ENCODE peak calls at places on chromosomes 2 and 18, in five cellular contexts. R is PC-9, C is upper lobe of right lung, K is mesenchymal stem cell, O is tibial artery. Y is an unnamed sample. For H3K4me1, the result is how much of the 10 kb centered on the place peaks cover.

GRCh38 chr2:149006883-149007543 is 31.5 kb upstream of the LYPD6B start:
- DNase-seq in R (no peak), C (no peak), K (no peak), O (no peak), Y (no peak)

GRCh38 chr2:20343128-20343527 is 7.5 kb downstream of the PUM2 start:
- DNase-seq in R (no peak), C (no peak), K (peak), O (no peak), Y (no peak)

GRCh38 chr2:232269867-232270266 is 108.7 kb upstream of the ALPP start:
- DNase-seq in R (no peak), C (no peak), K (no peak), O (no peak), Y (no peak)

GRCh38 chr2:83817511-83817910 is 641.6 kb downstream of the SUCLG1 start:
- DNase-seq in R (no peak), C (no peak), K (no peak), O (no peak), Y (no peak)

GRCh38 chr2:237218756-237219155 is 133.1 kb downstream of the COPS8 start:
- DNase-seq in R (no peak), C (no peak), K (no peak), O (no peak), Y (no peak)

GRCh38 chr2:159684796-159685195 is 27.5 kb upstream of the MARCHF7 start:
- DNase-seq in R (no peak), C (no peak), K (peak), O (no peak), Y (no peak)

GRCh38 chr2:96485751-96486643 is 19.2 kb downstream of the NEURL3 start:
- DNase-seq in R (peak), C (peak), K (peak), O (peak), Y (peak)

GRCh38 chr18:29157057-29157780 is 980.3 kb upstream of the CDH2 start:
- DNase-seq in R (no peak), C (no peak), K (no peak), O (no peak), Y (no peak)

GRCh38 chr2:121777699-121778058 is 22.2 kb downstream of the TSN start:
- DNase-seq in R (peak), C (no peak), K (no peak), O (no peak), Y (no peak)

GRCh38 chr18:23585007-23585871 is 1.1 kb downstream of the NPC1 start:
- DNase-seq in R (peak), C (no peak), K (peak), O (no peak), Y (no peak)

GRCh38 chr18:492451-492850 is 8.1 kb downstream of the COLEC12 start:
- DNase-seq in R (no peak), C (no peak), K (no peak), O (no peak), Y (no peak)

GRCh38 chr2:202339052-202339870 is 36.9 kb upstream of the BMPR2 start:
- DNase-seq in R (no peak), C (no peak), K (peak), O (no peak), Y (no peak)

GRCh38 chr2:239818531-239819011 is 206.6 kb downstream of the NDUFA10 start:
- DNase-seq in R (no peak), C (peak), K (no peak), O (peak), Y (no peak)

GRCh38 chr2:71882949-71883472 is 264.7 kb downstream of the CYP26B1 start:
- DNase-seq in R (peak), C (peak), K (peak), O (peak), Y (peak)

GRCh38 chr2:8049851-8050571 is 631.8 kb upstream of the ID2 start:
- DNase-seq in R (no peak), C (no peak), K (no peak), O (no peak), Y (no peak)

GRCh38 chr2:162839419-162839818 is 852 bp upstream of the KCNH7 start:
- DNase-seq in R (no peak), C (peak), K (no peak), O (peak), Y (no peak)

GRCh38 chr2:203591642-203592041 is 56.5 kb upstream of the RAPH1 start:
- DNase-seq in R (no peak), C (no peak), K (no peak), O (no peak), Y (no peak)
- H3K4me1 ChIP-seq in R (half or more), C (under half), K (under half), O (under half), Y (under half)

DNA sequence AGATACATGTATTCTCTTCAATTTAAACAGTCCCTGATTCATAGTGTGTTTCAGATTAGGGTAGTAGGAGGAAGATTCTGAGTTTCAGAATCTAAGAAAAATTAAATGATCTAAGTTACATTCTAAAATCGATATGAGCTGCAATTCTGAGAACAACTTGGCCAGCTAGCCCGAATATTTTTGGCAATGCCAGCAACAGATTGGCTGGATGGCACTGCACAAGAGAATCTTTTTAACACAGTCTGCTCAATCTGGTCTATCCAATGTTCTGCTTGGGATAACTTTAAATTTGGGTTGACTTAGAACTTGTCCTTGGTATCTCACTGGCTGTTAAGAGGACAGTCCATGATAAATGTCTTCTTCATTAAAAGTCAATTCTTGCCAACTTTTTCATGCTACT is 853.9 kb downstream of the NRXN1 start:
- DNase-seq in R (no peak), C (no peak), K (no peak), O (no peak), Y (no peak)
- H3K4me1 ChIP-seq in R (under half), C (under half), K (under half), O (under half), Y (under half)

DNA sequence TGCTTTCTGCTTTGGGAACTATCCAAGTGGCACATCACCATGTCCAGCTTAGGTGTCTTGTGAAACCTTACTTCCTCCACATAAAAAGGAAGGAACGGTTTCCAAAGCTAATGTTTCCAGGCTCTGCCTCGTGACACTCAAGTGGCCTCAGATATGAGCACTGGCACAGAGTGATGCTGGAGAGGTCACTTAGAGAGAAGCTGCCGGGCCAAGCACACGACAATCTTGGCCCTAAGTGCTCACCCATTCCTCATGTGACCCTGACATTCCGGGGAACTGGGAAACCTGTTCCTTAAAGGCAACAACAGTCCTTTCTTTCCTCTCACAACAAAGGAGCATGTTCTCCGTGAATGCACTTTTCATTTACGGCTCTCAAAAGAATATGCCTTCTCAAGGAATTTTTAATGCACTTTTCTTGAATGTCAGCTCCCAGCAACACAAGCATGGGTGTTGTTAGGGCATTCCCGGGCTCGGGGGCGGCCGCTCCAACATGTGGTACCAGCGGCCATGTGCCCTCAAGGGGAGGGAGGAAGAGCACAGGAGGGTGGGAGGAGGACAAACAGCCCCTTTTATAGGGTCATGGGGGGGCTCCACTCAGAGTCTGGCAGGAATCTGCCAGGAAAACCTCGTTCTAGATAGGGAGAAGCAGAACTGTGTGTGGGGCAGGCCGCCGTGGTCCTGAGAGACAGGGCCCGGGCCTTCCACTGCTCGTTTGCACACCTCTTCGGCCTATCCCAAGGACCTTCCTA is 118.6 kb downstream of the MBP start:
- DNase-seq in R (no peak), C (no peak), K (no peak), O (peak), Y (peak)
- H3K4me1 ChIP-seq in R (under half), C (under half), K (under half), O (under half), Y (under half)

DNA sequence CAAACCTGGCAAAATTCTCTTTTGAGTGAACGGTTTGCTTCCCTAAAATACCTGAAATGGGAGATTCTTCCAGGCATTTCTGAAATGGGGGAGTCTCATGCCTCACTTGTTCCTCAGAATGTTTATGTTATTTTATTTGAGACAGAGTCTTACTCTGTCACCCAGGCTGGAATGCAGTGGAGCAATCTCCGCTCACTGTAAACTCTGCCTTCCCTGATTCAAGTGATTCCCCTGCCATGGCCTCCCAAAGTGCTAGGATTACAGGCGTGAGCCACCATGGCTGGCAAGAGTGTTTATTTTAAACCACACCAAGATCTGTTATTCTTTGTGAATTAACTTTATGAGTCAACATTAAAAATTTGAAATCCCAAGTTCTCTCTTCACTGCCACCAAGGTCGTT is 6.4 kb upstream of the FHL2 start:
- DNase-seq in R (no peak), C (no peak), K (peak), O (no peak), Y (no peak)
- H3K4me1 ChIP-seq in R (half or more), C (under half), K (under half), O (under half), Y (under half)

GRCh38 chr2:47626664-47627063 is 156.3 kb upstream of the MSH6 start:
- DNase-seq in R (no peak), C (no peak), K (no peak), O (no peak), Y (no peak)
- H3K4me1 ChIP-seq in R (under half), C (under half), K (under half), O (under half), Y (under half)

GRCh38 chr2:109133746-109134145 is 4.7 kb downstream of the SH3RF3 start:
- DNase-seq in R (no peak), C (no peak), K (no peak), O (no peak), Y (no peak)

GRCh38 chr2:109129921-109130725 is 1.1 kb downstream of the SH3RF3 start:
- DNase-seq in R (no peak), C (no peak), K (peak), O (peak), Y (peak)

GRCh38 chr2:109130726-109130995 is 1.7 kb downstream of the SH3RF3 start:
- DNase-seq in R (no peak), C (no peak), K (no peak), O (no peak), Y (no peak)

GRCh38 chr2:109132626-109133025 is 3.6 kb downstream of the SH3RF3 start:
- DNase-seq in R (no peak), C (no peak), K (no peak), O (no peak), Y (no peak)

GRCh38 chr2:109131777-109132176 is 2.8 kb downstream of the SH3RF3 start:
- DNase-seq in R (no peak), C (no peak), K (peak), O (no peak), Y (no peak)
- H3K4me1 ChIP-seq in R (under half), C (under half), K (under half), O (under half), Y (under half)

DNA sequence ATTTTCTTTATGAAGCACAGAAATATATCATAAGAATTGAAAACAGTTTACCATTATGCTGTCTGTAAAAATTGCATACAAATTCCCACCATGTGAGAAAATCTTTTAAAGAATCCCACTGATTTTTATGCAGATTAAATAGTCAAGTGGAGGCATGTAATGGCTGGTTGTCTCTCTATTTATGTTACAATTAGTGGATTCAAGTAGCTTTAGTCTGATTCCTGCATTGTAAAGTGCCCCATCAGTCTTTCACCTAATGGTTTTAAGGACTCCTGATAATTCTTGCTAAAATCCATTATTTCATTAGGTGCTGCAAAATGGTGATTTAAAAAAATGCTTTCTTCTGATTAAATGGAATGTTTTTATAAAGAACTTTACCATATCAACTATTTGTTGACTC is 148.4 kb upstream of the MYO3B start:
- DNase-seq in R (no peak), C (no peak), K (no peak), O (no peak), Y (no peak)
- H3K4me1 ChIP-seq in R (under half), C (under half), K (under half), O (under half), Y (under half)